ENCODE peak calls at places on chromosomes 5 and 9, in nine cellular contexts. E, D, Y, S, R, C, P, A and I are unnamed samples.

GRCh38 chr9:97763884-97764283 is 66.7 kb upstream of the XPA start:
- DNase-seq in E (no peak), D (peak), Y (no peak), S (no peak), R (no peak), C (no peak), P (no peak), A (no peak), I (no peak)

GRCh38 chr9:135345775-135346433 is 133.7 kb upstream of the PPP1R26 start:
- DNase-seq in E (no peak), D (no peak), Y (no peak), S (no peak), R (no peak), C (no peak), P (no peak), A (no peak), I (no peak)

GRCh38 chr5:149360262-149360661 is 2.4 kb downstream of the PCYOX1L start:
- DNase-seq in E (no peak), D (peak), Y (no peak), S (no peak), R (no peak), C (no peak), P (no peak), A (no peak), I (no peak)

GRCh38 chr5:7010578-7010977 is 297.3 kb downstream of the TENT4A start:
- DNase-seq in E (no peak), D (peak), Y (no peak), S (no peak), R (no peak), C (no peak), P (no peak), A (peak), I (no peak)

GRCh38 chr5:175734501-175734900 is 76.6 kb downstream of the HRH2 start:
- DNase-seq in E (no peak), D (no peak), Y (no peak), S (no peak), R (no peak), C (no peak), P (no peak), A (no peak), I (no peak)

GRCh38 chr5:16791036-16791705 is 144.9 kb downstream of the MYO10 start:
- DNase-seq in E (no peak), D (peak), Y (no peak), S (no peak), R (peak), C (peak), P (peak), A (peak), I (peak)

GRCh38 chr5:141420855-141421488 is at the start of gene PCDHGA11:
- DNase-seq in E (no peak), D (peak), Y (no peak), S (no peak), R (peak), C (peak), P (no peak), A (no peak), I (peak)

GRCh38 chr9:5587024-5587423 is 41.9 kb upstream of the RIC1 start:
- DNase-seq in E (no peak), D (no peak), Y (no peak), S (no peak), R (peak), C (no peak), P (no peak), A (no peak), I (no peak)

GRCh38 chr5:180026320-180026719 is 45.2 kb downstream of the RNF130 start:
- DNase-seq in E (no peak), D (peak), Y (no peak), S (no peak), R (peak), C (no peak), P (no peak), A (no peak), I (no peak)

GRCh38 chr9:4353236-4353635 is 53.4 kb upstream of the GLIS3 start:
- DNase-seq in E (no peak), D (no peak), Y (no peak), S (no peak), R (no peak), C (no peak), P (no peak), A (no peak), I (no peak)

GRCh38 chr9:13267743-13268142 is 11.7 kb downstream of the MPDZ start:
- DNase-seq in E (no peak), D (no peak), Y (no peak), S (no peak), R (peak), C (peak), P (no peak), A (no peak), I (peak)

GRCh38 chr9:19456996-19457693 is 48.3 kb downstream of the ACER2 start:
- DNase-seq in E (peak), D (peak), Y (peak), S (peak), R (peak), C (peak), P (peak), A (peak), I (peak)

GRCh38 chr9:113501129-113501686 is 37.7 kb downstream of the RGS3 start:
- DNase-seq in E (no peak), D (no peak), Y (peak), S (no peak), R (no peak), C (no peak), P (no peak), A (no peak), I (peak)

GRCh38 chr9:69758001-69758730 is 1.6 kb downstream of the PTAR1 start:
- DNase-seq in E (no peak), D (no peak), Y (no peak), S (no peak), R (peak), C (no peak), P (no peak), A (no peak), I (no peak)

GRCh38 chr9:85310531-85311070 is 431.2 kb downstream of the AGTPBP1 start:
- DNase-seq in E (no peak), D (peak), Y (no peak), S (no peak), R (peak), C (no peak), P (no peak), A (no peak), I (no peak)

GRCh38 chr5:77186990-77187389 is 23.5 kb upstream of the PDE8B start:
- DNase-seq in E (no peak), D (no peak), Y (no peak), S (no peak), R (no peak), C (no peak), P (no peak), A (no peak), I (no peak)

GRCh38 chr5:55146543-55147151 is 13.3 kb upstream of the GPX8 start:
- DNase-seq in E (peak), D (peak), Y (peak), S (peak), R (peak), C (peak), P (peak), A (peak), I (peak)

GRCh38 chr5:157177935-157178334 is 2.7 kb upstream of the ITK start:
- DNase-seq in E (no peak), D (no peak), Y (no peak), S (no peak), R (no peak), C (no peak), P (no peak), A (no peak), I (no peak)

GRCh38 chr5:155587458-155587857 is 573.9 kb downstream of the KIF4B start:
- DNase-seq in E (no peak), D (peak), Y (no peak), S (no peak), R (no peak), C (no peak), P (no peak), A (no peak), I (no peak)

GRCh38 chr5:95448836-95449235 is 57.7 kb downstream of the FAM81B start:
- DNase-seq in E (no peak), D (no peak), Y (no peak), S (no peak), R (no peak), C (no peak), P (no peak), A (no peak), I (no peak)

GRCh38 chr5:124421584-124421983 is 324.9 kb downstream of the ZNF608 start:
- DNase-seq in E (no peak), D (no peak), Y (no peak), S (no peak), R (no peak), C (no peak), P (no peak), A (no peak), I (no peak)

GRCh38 chr9:78386746-78387145 is 89.8 kb downstream of the PSAT1 start:
- DNase-seq in E (peak), D (no peak), Y (no peak), S (no peak), R (no peak), C (no peak), P (no peak), A (no peak), I (no peak)

GRCh38 chr5:152072076-152072475 is 147.4 kb upstream of the GLRA1 start:
- DNase-seq in E (no peak), D (no peak), Y (peak), S (no peak), R (no peak), C (no peak), P (no peak), A (no peak), I (no peak)

GRCh38 chr9:111903996-111904395 is 7.4 kb downstream of the UGCG start:
- DNase-seq in E (no peak), D (no peak), Y (no peak), S (no peak), R (peak), C (no peak), P (no peak), A (no peak), I (no peak)

GRCh38 chr5:14600846-14601245 is 19.3 kb downstream of the OTULINL start:
- DNase-seq in E (no peak), D (no peak), Y (no peak), S (no peak), R (no peak), C (no peak), P (no peak), A (no peak), I (no peak)

GRCh38 chr5:112238473-112238872 is 180.6 kb downstream of the EPB41L4A start:
- DNase-seq in E (no peak), D (peak), Y (no peak), S (no peak), R (no peak), C (no peak), P (no peak), A (no peak), I (no peak)